ENCODE peak calls at places on chromosomes 13 and 19, in six cellular contexts. O is DMS153, K is A673, U is RWPE1, M is putamen, V is RPMI8226. P is an unnamed sample.

GRCh38 chr13:91797567-91797966 is 399.1 kb downstream of the GPC5 start:
- DNase-seq in O (no peak), K (no peak), U (no peak), M (no peak), V (no peak), P (no peak)

GRCh38 chr13:92074658-92075057 is 676.2 kb downstream of the GPC5 start:
- DNase-seq in O (no peak), K (peak), U (no peak), M (no peak), V (peak), P (peak)

GRCh38 chr13:112545866-112546265 is 42.1 kb downstream of the TUBGCP3 start:
- DNase-seq in O (no peak), K (no peak), U (peak), M (no peak), V (no peak), P (no peak)

GRCh38 chr13:51235756-51236564 is 13.8 kb downstream of the FAM124A start:
- DNase-seq in O (no peak), K (no peak), U (no peak), M (no peak), V (peak), P (peak)

GRCh38 chr19:30812099-30812684 is 440.0 kb downstream of the ZNF536 start:
- DNase-seq in O (no peak), K (no peak), U (no peak), M (no peak), V (no peak), P (no peak)

GRCh38 chr19:28485300-28485699 is 727.7 kb downstream of the UQCRFS1 start:
- DNase-seq in O (peak), K (no peak), U (no peak), M (no peak), V (peak), P (peak)

GRCh38 chr19:2215281-2215751 is 20.8 kb downstream of the PLEKHJ1 start:
- DNase-seq in O (no peak), K (no peak), U (no peak), M (peak), V (no peak), P (no peak)

GRCh38 chr19:17358395-17358794 is 18.7 kb downstream of the PLVAP start:
- DNase-seq in O (no peak), K (no peak), U (no peak), M (no peak), V (no peak), P (no peak)

GRCh38 chr13:64130170-64130569 is 2714.5 kb upstream of the PCDH20 start:
- DNase-seq in O (no peak), K (no peak), U (no peak), M (no peak), V (no peak), P (no peak)

GRCh38 chr13:100753391-100753790 is 78.8 kb upstream of the TMTC4 start:
- DNase-seq in O (no peak), K (no peak), U (no peak), M (no peak), V (no peak), P (no peak)

GRCh38 chr19:50803633-50804419 is 13.6 kb downstream of the ACP4 start:
- DNase-seq in O (no peak), K (no peak), U (no peak), M (no peak), V (peak), P (peak)

GRCh38 chr13:110113284-110113764 is 193.6 kb downstream of the COL4A1 start:
- DNase-seq in O (no peak), K (no peak), U (peak), M (no peak), V (no peak), P (no peak)

GRCh38 chr13:42836930-42837329 is 55.5 kb downstream of the FAM216B start:
- DNase-seq in O (no peak), K (peak), U (no peak), M (no peak), V (no peak), P (peak)

GRCh38 chr19:2095338-2095938 is 688 bp downstream of the MOB3A start:
- DNase-seq in O (no peak), K (no peak), U (no peak), M (no peak), V (no peak), P (peak)

GRCh38 chr19:5026706-5027273 is 57.9 kb downstream of the KDM4B start:
- DNase-seq in O (no peak), K (no peak), U (no peak), M (no peak), V (no peak), P (no peak)

GRCh38 chr19:1474765-1475351 is 4.2 kb downstream of the C19orf25 start:
- DNase-seq in O (no peak), K (no peak), U (no peak), M (no peak), V (no peak), P (no peak)

GRCh38 chr13:40052954-40053353 is 397.5 kb downstream of the COG6 start:
- DNase-seq in O (no peak), K (no peak), U (no peak), M (peak), V (no peak), P (no peak)

GRCh38 chr19:19632661-19633060 is 4.6 kb upstream of the LPAR2 start:
- DNase-seq in O (no peak), K (no peak), U (no peak), M (no peak), V (no peak), P (no peak)

GRCh38 chr13:68736961-68737360 is 1370.7 kb upstream of the ATXN8OS start:
- DNase-seq in O (no peak), K (no peak), U (no peak), M (no peak), V (no peak), P (no peak)

GRCh38 chr19:13024958-13025653 is 29.8 kb downstream of the NFIX start:
- DNase-seq in O (peak), K (no peak), U (no peak), M (no peak), V (peak), P (no peak)

GRCh38 chr19:41541990-41542584 is 33.9 kb upstream of the CEACAM21 start:
- DNase-seq in O (peak), K (peak), U (no peak), M (no peak), V (peak), P (peak)

GRCh38 chr19:18058208-18059009 is 28.3 kb downstream of the IL12RB1 start:
- DNase-seq in O (peak), K (peak), U (peak), M (peak), V (peak), P (peak)

GRCh38 chr19:27750697-27751391 is 1462.1 kb downstream of the UQCRFS1 start:
- DNase-seq in O (no peak), K (no peak), U (no peak), M (no peak), V (no peak), P (no peak)

GRCh38 chr19:18429717-18430416 is 8.1 kb downstream of the ISYNA1 start:
- DNase-seq in O (no peak), K (no peak), U (no peak), M (no peak), V (no peak), P (no peak)

GRCh38 chr19:47754206-47755064 is 9.1 kb downstream of the NOP53 start:
- DNase-seq in O (no peak), K (no peak), U (no peak), M (no peak), V (no peak), P (no peak)

GRCh38 chr13:21511841-21512240 is 52.7 kb upstream of the ZDHHC20 start:
- DNase-seq in O (peak), K (no peak), U (peak), M (no peak), V (no peak), P (no peak)

GRCh38 chr19:32971012-32971595 is 654 bp downstream of the CEP89 start:
- DNase-seq in O (no peak), K (no peak), U (no peak), M (no peak), V (no peak), P (peak)

GRCh38 chr13:105442941-105443340 is 1092.5 kb downstream of the EFNB2 start:
- DNase-seq in O (peak), K (peak), U (peak), M (no peak), V (no peak), P (no peak)

GRCh38 chr19:9159891-9160290 is 18.9 kb upstream of the OR7D2 start:
- DNase-seq in O (no peak), K (no peak), U (no peak), M (no peak), V (no peak), P (no peak)

GRCh38 chr19:42285546-42285945 is 16.4 kb upstream of the PRR19 start:
- DNase-seq in O (no peak), K (no peak), U (no peak), M (no peak), V (no peak), P (no peak)

GRCh38 chr19:37931941-37932655 is 25.1 kb downstream of the SIPA1L3 start:
- DNase-seq in O (peak), K (no peak), U (peak), M (peak), V (peak), P (peak)

GRCh38 chr13:39655569-39656324 is at the start of gene COG6:
- DNase-seq in O (peak), K (peak), U (peak), M (peak), V (peak), P (peak)

GRCh38 chr13:20414475-20415287 is 111.0 kb downstream of the CRYL1 start:
- DNase-seq in O (no peak), K (no peak), U (no peak), M (no peak), V (no peak), P (no peak)

P was measured in NCI-H69.